ENCODE peak calls at places on chromosomes 12 and 14, in ten cellular contexts. N is GM23248; C is RPMI7951; Z is activated CD4-positive, alpha-beta T cell treated with anti-CD3 and anti-CD28 coated beads for 4 hours; Y is nephron progenitor cell; L is hippocampal formation; B is NCI-H1092; Q is astrocyte of the spinal cord; I is progenitor cell of endocrine pancreas; V is RWPE1. T is an unnamed sample.

GRCh38 chr14:61565836-61566536 is 129.3 kb upstream of the HIF1A start:
- DNase-seq in Q (peak), N (peak), V (peak), B (no peak), C (peak), Y (no peak), L (no peak), Z (no peak), I (no peak), T (no peak)

GRCh38 chr12:106892075-106892474 is 63.6 kb upstream of the TMEM263 start:
- DNase-seq in L (no peak), Q (no peak), N (no peak), B (no peak), V (peak), Z (no peak), I (no peak), C (no peak), Y (no peak), T (no peak)

GRCh38 chr12:69415471-69416275 is 54.5 kb upstream of the FRS2 start:
- DNase-seq in B (no peak), C (peak), Q (peak), Z (no peak), V (peak), Y (peak), L (peak), N (peak), I (peak), T (no peak)

GRCh38 chr12:124517260-124518050 is 50.0 kb downstream of the NCOR2 start:
- DNase-seq in L (peak), Q (peak), N (peak), I (no peak), V (peak), B (peak), C (peak), Z (no peak), Y (no peak), T (peak)

GRCh38 chr14:60509438-60510253 is 700 bp downstream of the SIX6 start:
- DNase-seq in Y (peak), I (no peak), C (no peak), Q (no peak), V (no peak), N (no peak), L (no peak), B (no peak), Z (no peak), T (no peak)

GRCh38 chr12:103986823-103987222 is 21.2 kb downstream of the TDG start:
- DNase-seq in B (no peak), Q (peak), Y (no peak), N (peak), C (no peak), V (no peak), Z (no peak), I (no peak), L (no peak), T (no peak)

GRCh38 chr12:52691076-52691764 is 11.0 kb upstream of the KRT1 start:
- DNase-seq in B (peak), C (no peak), Q (no peak), Z (peak), Y (peak), N (peak), I (no peak), V (no peak), L (no peak), T (no peak)

GRCh38 chr14:86296173-86296572 is 766.2 kb downstream of the FLRT2 start:
- DNase-seq in C (no peak), Y (no peak), N (no peak), I (no peak), L (no peak), B (peak), Q (peak), V (no peak), Z (no peak), T (no peak)

GRCh38 chr14:99780690-99781089 is 12.5 kb upstream of the EML1 start:
- DNase-seq in Z (no peak), V (no peak), N (no peak), B (no peak), Q (no peak), L (no peak), C (no peak), I (no peak), Y (no peak), T (peak)

GRCh38 chr12:123094349-123095073 is 56.4 kb downstream of the PITPNM2 start:
- DNase-seq in Q (peak), L (no peak), I (no peak), C (peak), Y (peak), B (no peak), Z (no peak), N (peak), V (peak), T (no peak)

GRCh38 chr14:52068741-52069616 is at the start of gene NID2:
- DNase-seq in L (no peak), N (peak), Y (peak), C (peak), I (peak), Z (peak), Q (peak), V (peak), B (peak), T (peak)

GRCh38 chr14:59306775-59307174 is 118.3 kb downstream of the DAAM1 start:
- DNase-seq in B (no peak), N (peak), L (no peak), Q (peak), Y (no peak), I (no peak), C (peak), Z (no peak), V (peak), T (no peak)

GRCh38 chr12:53985900-53986685 is 1.1 kb downstream of the HOXC10 start:
- DNase-seq in B (no peak), I (no peak), Y (no peak), V (no peak), Q (no peak), Z (no peak), N (peak), C (peak), L (no peak), T (no peak)

GRCh38 chr12:68034567-68034966 is 45.3 kb downstream of the IFNG-AS1 start:
- DNase-seq in N (no peak), C (no peak), Z (no peak), I (no peak), B (no peak), Q (no peak), L (no peak), Y (no peak), V (no peak), T (no peak)

GRCh38 chr12:1619599-1619998 is 9.4 kb upstream of the WNT5B start:
- DNase-seq in Q (no peak), Y (no peak), L (no peak), Z (no peak), B (no peak), V (no peak), N (no peak), I (no peak), C (peak), T (no peak)

GRCh38 chr12:44618960-44619359 is 257.2 kb downstream of the NELL2 start:
- DNase-seq in Y (no peak), Q (no peak), L (no peak), C (no peak), N (no peak), I (no peak), V (no peak), B (peak), Z (no peak), T (no peak)